ENCODE peak calls at places on chromosomes 13 and 19, in eight cellular contexts. C is stimulated activated CD4-positive, alpha-beta T cell treated with anti-CD3 and anti-CD28 coated beads, Interleukin-15, amount 100 ng/mL, for 1 hour; I is NCI-H1092; O is anterior cingulate cortex; V is CD8-positive, alpha-beta T cell; X is fibroblast of mammary gland; Y is germinal center; J is activated naive CD4-positive, alpha-beta T cell treated with anti-CD3 and anti-CD28 coated beads for 36 hours. B is an unnamed sample.

GRCh38 chr19:30017172-30017571 is 75.1 kb downstream of the URI1 start:
- DNase-seq in J (no peak), Y (no peak), C (no peak), V (no peak), X (no peak), O (no peak), I (no peak), B (peak; percentile 62)

GRCh38 chr13:51066091-51066831 is 44.8 kb downstream of the C13orf42 start:
- DNase-seq in V (no peak), J (no peak), Y (peak; percentile 21), I (no peak), O (no peak), X (no peak), C (no peak), B (no peak)

GRCh38 chr13:70841240-70842061 is 733.2 kb upstream of the KLHL1 start:
- DNase-seq in V (no peak), I (no peak), O (no peak), X (no peak), J (no peak), Y (no peak), C (no peak), B (no peak)

GRCh38 chr13:67632590-67632989 is 402.5 kb upstream of the PCDH9 start:
- DNase-seq in C (no peak), J (no peak), V (no peak), O (no peak), Y (no peak), X (peak; percentile 16), I (no peak), B (peak; percentile 94)

GRCh38 chr13:110306960-110307696 is at the start of the genes COL4A1 and COL4A2:
- DNase-seq in J (no peak), I (no peak), V (no peak), Y (no peak), X (peak; percentile 62), C (no peak), O (peak; percentile 36), B (no peak)

GRCh38 chr13:28754698-28755545 is 36.2 kb upstream of the SLC46A3 start:
- DNase-seq in X (no peak), Y (peak; percentile 32), O (no peak), J (peak; percentile 7), I (no peak), C (no peak), V (no peak), B (peak; percentile 88)

GRCh38 chr13:94198666-94199065 is 280.8 kb downstream of the DCT start:
- DNase-seq in X (no peak), V (no peak), J (no peak), C (no peak), O (no peak), Y (no peak), I (no peak), B (no peak)

GRCh38 chr13:47632311-47632710 is 368.8 kb downstream of the SUCLA2 start:
- DNase-seq in C (no peak), Y (no peak), X (no peak), I (no peak), J (no peak), O (no peak), V (no peak), B (no peak)

GRCh38 chr19:18266863-18267686 is 7.2 kb downstream of the IQCN start:
- DNase-seq in V (no peak), Y (no peak), X (no peak), O (no peak), C (no peak), I (no peak), J (no peak), B (no peak)

GRCh38 chr13:42367836-42368235 is 95.9 kb downstream of the AKAP11 start:
- DNase-seq in X (no peak), Y (no peak), I (no peak), V (no peak), J (no peak), O (no peak), C (no peak), B (peak; percentile 90)

GRCh38 chr19:43700368-43701015 is 15.4 kb upstream of the IRGC start:
- DNase-seq in Y (no peak), X (peak; percentile 88), I (no peak), O (no peak), V (no peak), J (peak; percentile 42), C (no peak), B (peak; percentile 99)

GRCh38 chr19:41541990-41542584 is 33.9 kb upstream of the CEACAM21 start:
- DNase-seq in I (peak; percentile 4), V (peak; percentile 77), J (peak; percentile 93), X (peak; percentile 34), Y (peak; percentile 56), C (peak; percentile 58), O (no peak), B (peak; percentile 69)

GRCh38 chr13:112752711-112753541 is 63.1 kb downstream of the ATP11A start:
- DNase-seq in I (no peak), C (peak; percentile 3), X (no peak), V (no peak), Y (no peak), O (peak; percentile 55), J (peak; percentile 59), B (no peak)

GRCh38 chr13:34779171-34779570 is 162.9 kb upstream of the NBEA start:
- DNase-seq in O (no peak), Y (no peak), V (no peak), I (no peak), C (no peak), X (no peak), J (no peak), B (no peak)

GRCh38 chr19:58353717-58354477 is 605 bp upstream of the A1BG start:
- DNase-seq in Y (no peak), V (no peak), C (no peak), I (no peak), J (no peak), X (no peak), O (no peak), B (no peak)

GRCh38 chr13:89066868-89067466 is 1395.8 kb downstream of the SLITRK5 start:
- DNase-seq in V (no peak), C (no peak), O (no peak), I (peak; percentile 62), X (peak; percentile 24), Y (no peak), J (peak; percentile 18), B (peak; percentile 69)

GRCh38 chr13:76846363-76846762 is 39.8 kb downstream of the KCTD12 start:
- DNase-seq in O (no peak), Y (no peak), V (no peak), J (no peak), X (peak; percentile 51), C (no peak), I (no peak), B (no peak)

GRCh38 chr19:18208098-18208951 is 4.5 kb upstream of the RAB3A start:
- DNase-seq in X (peak; percentile 81), Y (peak; percentile 60), C (peak; percentile 52), I (no peak), J (peak; percentile 63), V (peak; percentile 45), O (no peak), B (no peak)

GRCh38 chr19:19342086-19343015 is 21.7 kb downstream of the MAU2 start:
- DNase-seq in J (no peak), V (no peak), X (peak; percentile 63), C (no peak), O (peak; percentile 41), I (peak; percentile 13), Y (peak; percentile 47), B (peak; percentile 20)

GRCh38 chr13:113666324-113666660 is 727 bp upstream of the GRK1 start:
- DNase-seq in J (peak; percentile 3), Y (no peak), V (no peak), X (no peak), C (no peak), I (no peak), O (no peak), B (no peak)

GRCh38 chr19:55099557-55100506 is 17.6 kb downstream of the PPP1R12C start:
- DNase-seq in X (no peak), J (no peak), Y (no peak), C (no peak), O (no peak), I (no peak), V (no peak), B (no peak)

GRCh38 chr13:91369432-91369831 is 21.9 kb downstream of the MIR17HG start:
- DNase-seq in I (no peak), O (no peak), V (no peak), X (peak; percentile 49), Y (no peak), C (no peak), J (peak; percentile 61), B (no peak)

GRCh38 chr19:11539495-11540365 is 1.1 kb downstream of the CNN1 start:
- DNase-seq in V (no peak), J (no peak), Y (no peak), C (no peak), I (no peak), X (no peak), O (no peak), B (no peak)

GRCh38 chr13:59488436-59488835 is 675.3 kb downstream of the DIAPH3 start:
- DNase-seq in X (no peak), C (no peak), J (no peak), Y (no peak), I (no peak), V (no peak), O (no peak), B (no peak)

GRCh38 chr19:32692727-32693061 is 1.1 kb downstream of the NUDT19 start:
- DNase-seq in Y (no peak), C (no peak), V (no peak), X (no peak), J (peak; percentile 23), O (no peak), I (no peak), B (peak; percentile 33)

GRCh38 chr13:79119578-79120107 is 286.4 kb downstream of the RBM26 start:
- DNase-seq in O (no peak), I (no peak), X (no peak), Y (no peak), C (no peak), J (no peak), V (no peak), B (no peak)

GRCh38 chr19:2032296-2032941 is 16.9 kb upstream of the BTBD2 start:
- DNase-seq in C (no peak), V (no peak), O (peak; percentile 96), X (peak; percentile 88), I (peak; percentile 47), J (peak; percentile 73), Y (no peak), B (peak; percentile 89)

GRCh38 chr13:97018029-97018819 is 23.9 kb upstream of the OXGR1 start:
- DNase-seq in J (peak; percentile 56), V (peak; percentile 1), O (no peak), C (no peak), I (peak; percentile 26), X (peak; percentile 70), Y (peak; percentile 37), B (peak; percentile 38)

GRCh38 chr13:29457299-29457698 is 138.2 kb downstream of the SLC7A1 start:
- DNase-seq in V (no peak), C (no peak), O (no peak), X (peak; percentile 88), I (no peak), J (no peak), Y (no peak), B (peak; percentile 6)

GRCh38 chr13:61838568-61838967 is 422.9 kb upstream of the PCDH20 start:
- DNase-seq in I (no peak), V (no peak), J (no peak), Y (no peak), X (no peak), C (no peak), O (no peak), B (no peak)

GRCh38 chr19:4732680-4733114 is 9.1 kb upstream of the DPP9 start:
- DNase-seq in Y (peak; percentile 77), C (peak; percentile 18), V (peak; percentile 23), X (peak; percentile 62), J (peak; percentile 62), O (no peak), I (peak; percentile 60), B (peak; percentile 56)